ENCODE peak calls at places on chromosomes 4 and X, in four cellular contexts. A is iris pigment epithelial cell; M is T-helper 17 cell; L is activated CD8-positive, alpha-beta memory T cell treated with anti-CD3 and anti-CD28 coated beads for 48 hours. Z is an unnamed sample.

GRCh38 chr4:81195475-81195874 is 19.5 kb downstream of the PRKG2 start:
- DNase-seq in A (no peak), M (no peak), L (no peak), Z (no peak)

GRCh38 chr4:125727931-125728330 is 413.2 kb downstream of the FAT4 start:
- DNase-seq in A (peak), M (no peak), L (no peak), Z (no peak)

GRCh38 chr4:78644744-78645330 is 93.3 kb downstream of the ANXA3 start:
- DNase-seq in A (peak), M (peak), L (no peak), Z (peak)

GRCh38 chrX:47232803-47233332 is at the start of gene USP11:
- DNase-seq in A (no peak), M (peak), L (no peak), Z (peak)

GRCh38 chr4:184937745-184938144 is 80.5 kb upstream of the HELT start:
- DNase-seq in A (no peak), M (no peak), L (no peak), Z (no peak)

GRCh38 chr4:91111556-91111955 is 984.4 kb downstream of the CCSER1 start:
- DNase-seq in A (no peak), M (no peak), L (no peak), Z (no peak)

GRCh38 chr4:189021831-189022230 is 882.6 kb downstream of the TRIML1 start:
- DNase-seq in A (peak), M (no peak), L (no peak), Z (no peak)

GRCh38 chrX:110915120-110915519 is 119.5 kb upstream of the CHRDL1 start:
- DNase-seq in A (peak), M (no peak), L (no peak), Z (no peak)

GRCh38 chr4:118313098-118313497 is 39.7 kb downstream of the PRSS12 start:
- DNase-seq in A (no peak), M (no peak), L (no peak), Z (no peak)

GRCh38 chr4:153188966-153189801 is 15.1 kb upstream of the TRIM2 start:
- DNase-seq in A (peak), M (no peak), L (no peak), Z (no peak)

GRCh38 chr4:3270141-3270611 is 21.2 kb downstream of the MSANTD1 start:
- DNase-seq in A (no peak), M (no peak), L (no peak), Z (no peak)

GRCh38 chr4:55549888-55550287 is 3.2 kb upstream of the CLOCK start:
- DNase-seq in A (peak), M (no peak), L (no peak), Z (no peak)

GRCh38 chr4:144644368-144645101 is 1.4 kb upstream of the HHIP start:
- DNase-seq in A (no peak), M (no peak), L (no peak), Z (no peak)

GRCh38 chr4:78971326-78971725 is 32.1 kb upstream of the PAQR3 start:
- DNase-seq in A (no peak), M (no peak), L (no peak), Z (no peak)

GRCh38 chr4:115720611-115721010 is 607.2 kb upstream of the NDST4 start:
- DNase-seq in A (no peak), M (no peak), L (no peak), Z (no peak)

GRCh38 chrX:135304741-135305140 is 4.5 kb upstream of the ETDC start:
- DNase-seq in A (no peak), M (no peak), L (no peak), Z (no peak)

GRCh38 chr4:83149885-83150562 is 35.5 kb upstream of the PLAC8 start:
- DNase-seq in A (peak), M (no peak), L (no peak), Z (no peak)

GRCh38 chr4:173413043-173413442 is 14.1 kb upstream of the SCRG1 start:
- DNase-seq in A (peak), M (no peak), L (no peak), Z (no peak)

GRCh38 chrX:39869846-39870601 is 227.7 kb downstream of the BCOR start:
- DNase-seq in A (peak), M (peak), L (peak), Z (peak)